ENCODE peak calls at places on chromosomes 2 and 18, in six cellular contexts. O, Y, U, C, D and I are unnamed samples.

GRCh38 chr2:48480526-48480925 is 49.4 kb upstream of the STON1 start:
- DNase-seq in U (no peak), Y (peak), C (no peak), O (no peak), D (no peak), I (no peak)

GRCh38 chr2:148674063-148675020 is 29.8 kb downstream of the EPC2 start:
- DNase-seq in O (peak), C (peak), D (no peak), Y (no peak), U (no peak), I (peak)

GRCh38 chr2:127733816-127734537 is 32.7 kb downstream of the SFT2D3 start:
- DNase-seq in C (peak), U (no peak), Y (no peak), D (no peak), O (peak), I (no peak)

GRCh38 chr2:205372141-205372540 is 310.2 kb upstream of the NRP2 start:
- DNase-seq in C (peak), U (no peak), D (no peak), Y (no peak), O (peak), I (peak)

GRCh38 chr2:7070483-7070882 is 153.3 kb downstream of the RNF144A start:
- DNase-seq in O (no peak), D (no peak), Y (no peak), C (no peak), U (no peak), I (no peak)

GRCh38 chr2:208807756-208808155 is 401.2 kb downstream of the PTH2R start:
- DNase-seq in D (no peak), O (peak), C (no peak), Y (no peak), U (no peak), I (no peak)

GRCh38 chr2:48362515-48362914 is 167.4 kb upstream of the STON1 start:
- DNase-seq in D (no peak), C (no peak), U (no peak), Y (no peak), O (no peak), I (no peak)

GRCh38 chr18:66193394-66193793 is 410.5 kb downstream of the CDH19 start:
- DNase-seq in O (no peak), D (no peak), Y (no peak), C (no peak), U (no peak), I (no peak)

GRCh38 chr2:108271691-108272253 is 16.9 kb upstream of the SULT1C2 start:
- DNase-seq in D (no peak), Y (peak), O (peak), U (no peak), C (peak), I (peak)

GRCh38 chr18:13271512-13271911 is 53.0 kb downstream of the LDLRAD4 start:
- DNase-seq in Y (no peak), U (no peak), C (no peak), O (no peak), D (no peak), I (no peak)

GRCh38 chr2:169363570-169364150 is 1.3 kb upstream of the LRP2 start:
- DNase-seq in O (peak), D (peak), Y (no peak), U (peak), C (peak), I (no peak)

GRCh38 chr2:39247512-39247911 is 3.7 kb upstream of the CDKL4 start:
- DNase-seq in U (no peak), Y (no peak), C (no peak), D (no peak), O (no peak), I (no peak)

GRCh38 chr18:46646468-46646867 is 10.6 kb downstream of the LOXHD1 start:
- DNase-seq in U (no peak), C (no peak), D (no peak), O (no peak), Y (no peak), I (no peak)

GRCh38 chr18:12283256-12283655 is 24.8 kb upstream of the TUBB6 start:
- DNase-seq in Y (peak), D (no peak), C (peak), U (no peak), O (peak), I (no peak)

GRCh38 chr2:217314021-217314460 is 454.2 kb upstream of the TNP1 start:
- DNase-seq in C (peak), U (no peak), Y (no peak), O (no peak), D (no peak), I (no peak)

GRCh38 chr2:183680573-183680972 is 556.3 kb downstream of the NUP35 start:
- DNase-seq in D (no peak), O (no peak), U (no peak), C (no peak), Y (no peak), I (no peak)

DNA sequence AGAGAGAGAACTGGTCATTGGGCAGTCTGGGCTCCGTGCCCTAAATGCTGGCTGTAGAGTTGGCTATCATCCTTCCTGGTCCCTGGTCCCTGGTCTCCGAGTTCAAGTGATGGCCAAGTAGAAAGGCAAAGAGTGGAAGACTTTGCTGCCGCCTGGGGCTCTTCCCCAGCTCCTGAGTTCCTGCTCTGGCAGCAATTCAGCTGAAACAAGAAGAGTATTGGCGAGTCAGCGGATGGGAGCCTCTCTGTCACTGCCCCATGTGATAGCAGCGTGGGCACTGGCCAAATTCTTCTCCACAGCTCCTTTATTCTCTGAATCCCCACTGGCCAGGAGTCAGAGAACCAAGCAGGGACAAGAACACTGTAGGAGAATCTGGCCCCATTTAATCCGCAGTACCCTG is 351.0 kb upstream of the POU3F3 start:
- DNase-seq in O (no peak), D (peak), Y (no peak), U (no peak), C (no peak), I (no peak)
- TF ChIP-seq CTCF in O (no peak), D (no peak), Y (no peak), U (no peak), C (no peak), I (no peak)

GRCh38 chr18:2994603-2995432 is 18.1 kb downstream of the LPIN2 start:
- DNase-seq in C (no peak), Y (no peak), U (no peak), O (no peak), D (no peak), I (no peak)
- H3K4me3 ChIP-seq in C (no peak), Y (no peak), U (no peak), O (no peak), D (no peak), I (no peak)

GRCh38 chr2:230137902-230138539 is 69.3 kb upstream of the SLC16A14 start:
- DNase-seq in U (no peak), D (no peak), C (no peak), Y (no peak), O (peak), I (no peak)
- TF ChIP-seq CTCF in U (no peak), D (no peak), C (no peak), Y (no peak), O (no peak), I (no peak)

GRCh38 chr2:96852667-96853066 is 5.1 kb downstream of the ANKRD39 start:
- DNase-seq in C (no peak), D (no peak), Y (no peak), U (no peak), O (no peak), I (no peak)
- H3K4me3 ChIP-seq in C (no peak), D (no peak), Y (no peak), U (no peak), O (no peak), I (no peak)